ENCODE peak calls at places on chromosomes 13 and 19, in six cellular contexts. Y is upper lobe of left lung; B is pancreas; A is naive thymus-derived CD4-positive, alpha-beta T cell; I is heart left ventricle; W is uterus. X is an unnamed sample. For H3K4me1, the result is how much of the 10 kb centered on the place peaks cover.

GRCh38 chr19:19034204-19034624 is 811 bp downstream of the ARMC6 start:
- DNase-seq in W (no peak), B (no peak), A (peak), Y (peak), I (no peak), X (no peak)

GRCh38 chr13:39402221-39402620 is 200.8 kb downstream of the LHFPL6 start:
- DNase-seq in A (no peak), W (no peak), Y (no peak), I (no peak), B (no peak), X (no peak)

GRCh38 chr13:108146642-108147041 is 68.7 kb downstream of the LIG4 start:
- DNase-seq in A (no peak), B (no peak), Y (no peak), I (no peak), W (no peak), X (no peak)

GRCh38 chr19:16896098-16896912 is 7.5 kb downstream of the F2RL3 start:
- DNase-seq in W (no peak), B (peak), Y (no peak), I (no peak), A (peak), X (no peak)

GRCh38 chr19:58317481-58318072 is 9.2 kb upstream of the ZSCAN22 start:
- DNase-seq in W (no peak), I (no peak), A (no peak), Y (no peak), B (no peak), X (no peak)

GRCh38 chr13:108959254-108959653 is 329.8 kb downstream of the MYO16 start:
- DNase-seq in A (no peak), Y (no peak), W (no peak), I (no peak), B (no peak), X (no peak)

GRCh38 chr19:55681131-55682087 is 6.4 kb downstream of the EPN1 start:
- DNase-seq in I (no peak), A (no peak), W (no peak), B (no peak), Y (no peak), X (no peak)

GRCh38 chr13:38670627-38671026 is 16.2 kb upstream of the FREM2 start:
- DNase-seq in A (no peak), W (no peak), B (no peak), Y (no peak), I (no peak), X (no peak)

GRCh38 chr19:22052644-22053013 is 345 bp downstream of the ZNF257 start:
- DNase-seq in A (no peak), B (peak), I (peak), W (no peak), Y (peak), X (no peak)

GRCh38 chr13:20340759-20341161 is 108.6 kb upstream of the GJB6 start:
- DNase-seq in I (no peak), B (no peak), A (no peak), W (no peak), Y (peak), X (no peak)

GRCh38 chr13:113203507-113204377 is 4.7 kb downstream of the PCID2 start:
- DNase-seq in Y (no peak), A (no peak), I (peak), W (no peak), B (no peak), X (no peak)
- H3K4me1 ChIP-seq in Y (under half), A (under half), I (under half), W (under half), B (under half), X (under half)

DNA sequence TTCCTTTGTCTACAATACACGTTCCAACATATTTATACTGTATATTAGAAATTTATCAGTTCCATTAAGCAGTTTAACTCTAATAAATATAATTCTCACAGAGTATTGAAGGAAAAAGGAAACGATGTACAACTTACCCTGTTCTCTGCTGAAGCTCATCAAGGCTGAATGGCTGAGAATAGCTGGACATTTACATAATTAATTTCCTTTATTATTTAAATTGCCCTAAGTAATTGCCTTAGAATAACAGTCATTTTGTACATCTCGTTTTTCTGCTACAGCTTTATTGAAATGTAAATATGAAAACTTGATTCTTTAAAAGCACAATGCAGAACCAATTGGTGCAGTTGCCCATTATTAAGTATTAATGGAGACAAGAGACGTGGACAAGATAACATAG is 648.3 kb upstream of the ATXN8OS start:
- DNase-seq in A (no peak), B (no peak), I (no peak), Y (no peak), W (no peak), X (no peak)
- H3K4me1 ChIP-seq in A (under half), B (under half), I (under half), Y (under half), W (under half), X (under half)

DNA sequence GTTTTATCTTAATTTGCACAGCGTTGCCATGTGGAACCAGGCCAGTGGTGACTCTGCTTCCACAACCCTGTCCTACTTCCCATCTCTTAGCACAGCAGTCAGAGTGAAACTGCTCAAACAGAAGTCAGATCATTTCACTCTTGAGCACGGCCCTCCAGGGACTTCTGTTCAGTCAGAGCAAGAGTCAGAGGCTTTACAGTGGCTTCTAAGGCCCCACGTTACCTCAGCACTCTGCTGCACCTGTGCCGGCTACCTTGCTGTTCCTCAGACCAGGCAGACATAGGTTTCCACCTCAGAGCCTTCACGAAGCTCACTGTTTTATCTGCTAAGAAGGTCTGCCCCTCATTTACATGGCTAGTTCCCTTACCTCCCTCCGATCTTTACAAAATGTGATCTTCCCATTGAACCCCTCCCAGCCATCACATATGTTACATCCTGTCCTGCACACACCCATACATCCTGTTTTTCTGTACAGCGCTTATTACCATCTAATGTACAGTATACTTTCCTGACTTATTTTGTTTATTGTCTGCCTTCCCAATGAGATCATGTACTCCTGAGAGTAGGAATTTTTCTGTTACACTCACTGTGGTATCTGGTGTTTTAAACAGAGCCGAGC is 41.6 kb downstream of the TM9SF2 start:
- DNase-seq in I (no peak), W (no peak), Y (no peak), B (no peak), A (peak), X (no peak)
- H3K4me1 ChIP-seq in I (under half), W (under half), Y (under half), B (under half), A (under half), X (under half)

GRCh38 chr13:97266328-97266727 is 44.2 kb downstream of the MBNL2 start:
- DNase-seq in A (no peak), W (no peak), B (no peak), Y (peak), I (no peak), X (no peak)
- H3K4me1 ChIP-seq in A (under half), W (under half), B (under half), Y (under half), I (under half), X (under half)

DNA sequence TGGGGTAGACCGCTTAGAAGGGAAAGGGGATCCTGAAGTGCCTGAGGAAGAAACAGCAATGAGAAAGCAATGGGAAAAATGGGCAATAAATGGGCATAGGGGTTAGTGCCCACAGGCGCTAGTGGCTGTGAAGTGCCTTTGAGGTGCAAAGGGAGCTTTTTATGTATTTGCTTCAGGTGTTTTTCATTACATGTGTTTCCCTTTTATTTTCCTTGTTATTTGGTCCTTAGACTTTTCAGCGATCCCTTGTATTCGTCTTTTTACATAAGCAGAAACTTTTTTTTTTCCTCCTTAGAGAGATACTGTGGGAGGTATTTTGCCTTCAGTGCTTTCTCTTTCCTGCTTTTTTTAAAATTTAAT is 19.6 kb downstream of the NFIX start:
- DNase-seq in B (no peak), I (no peak), Y (no peak), W (no peak), A (no peak), X (no peak)
- H3K4me1 ChIP-seq in B (under half), I (half or more), Y (half or more), W (under half), A (under half), X (under half)

GRCh38 chr19:3511506-3512251 is 5.6 kb downstream of the FZR1 start:
- DNase-seq in A (no peak), I (no peak), W (no peak), B (no peak), Y (no peak), X (no peak)
- H3K4me1 ChIP-seq in A (under half), I (under half), W (under half), B (under half), Y (under half), X (under half)

GRCh38 chr19:40407714-40408600 is 5.2 kb downstream of the PRX start:
- DNase-seq in W (no peak), A (no peak), I (no peak), B (no peak), Y (no peak), X (no peak)
- H3K4me1 ChIP-seq in W (under half), A (under half), I (under half), B (under half), Y (under half), X (under half)

GRCh38 chr19:2064395-2064787 is 13.3 kb upstream of the MKNK2 start:
- DNase-seq in W (no peak), I (no peak), A (no peak), Y (no peak), B (no peak), X (no peak)
- H3K4me1 ChIP-seq in W (under half), I (under half), A (under half), Y (under half), B (under half), X (under half)

GRCh38 chr13:48220592-48221300 is 12.3 kb upstream of the ITM2B start:
- DNase-seq in B (no peak), W (no peak), Y (no peak), A (no peak), I (no peak), X (no peak)

GRCh38 chr13:48222358-48223015 is 10.5 kb upstream of the ITM2B start:
- DNase-seq in W (peak), B (no peak), I (no peak), A (no peak), Y (peak), X (no peak)

GRCh38 chr13:48221301-48222190 is 11.5 kb upstream of the ITM2B start:
- DNase-seq in A (no peak), B (no peak), W (peak), I (no peak), Y (peak), X (no peak)

GRCh38 chr13:48223016-48223385 is 10.0 kb upstream of the ITM2B start:
- DNase-seq in Y (no peak), B (no peak), A (no peak), W (no peak), I (no peak), X (no peak)
- H3K4me1 ChIP-seq in Y (under half), B (under half), A (under half), W (under half), I (under half), X (under half)

GRCh38 chr13:74406439-74406838 is 272.2 kb upstream of the KLF12 start:
- DNase-seq in Y (no peak), W (no peak), B (no peak), I (no peak), A (no peak), X (no peak)
- H3K4me1 ChIP-seq in Y (under half), W (under half), B (under half), I (under half), A (under half), X (under half)